ENCODE peak calls at places on chromosomes 7 and 10, in ten cellular contexts. One of them, this sample, is unnamed.

GRCh38 chr7:28065308-28065707 is 115.3 kb downstream of the JAZF1 start:
- DNase-seq in iPS-NIHi11: no peak
- DNase-seq in hippocampal formation: no peak
- DNase-seq in GM13976: no peak
- DNase-seq in lower lobe of right lung: no peak
- DNase-seq in NB4: peak; percentile 84
- DNase-seq in cardiac fibroblast: peak; percentile 64
- DNase-seq in T-cell: no peak
- DNase-seq in MV-4-11: no peak
- DNase-seq in stimulated activated CD4-positive, alpha-beta T cell treated with anti-CD3 and anti-CD28 coated beads, Interleukin-4, amount 100 ng/mL, for 24 hours: no peak
- DNase-seq in this sample: no peak

GRCh38 chr7:2066251-2066919 is 166.4 kb downstream of the MAD1L1 start:
- DNase-seq in iPS-NIHi11: no peak
- DNase-seq in T-cell: no peak
- DNase-seq in hippocampal formation: no peak
- DNase-seq in GM13976: no peak
- DNase-seq in lower lobe of right lung: no peak
- DNase-seq in NB4: no peak
- DNase-seq in stimulated activated CD4-positive, alpha-beta T cell treated with anti-CD3 and anti-CD28 coated beads, Interleukin-4, amount 100 ng/mL, for 24 hours: peak; percentile 13
- DNase-seq in MV-4-11: no peak
- DNase-seq in cardiac fibroblast: no peak
- DNase-seq in this sample: no peak

GRCh38 chr10:113961261-113961938 is 82.3 kb upstream of the ADRB1 start:
- DNase-seq in cardiac fibroblast: no peak
- DNase-seq in iPS-NIHi11: no peak
- DNase-seq in lower lobe of right lung: no peak
- DNase-seq in GM13976: peak; percentile 67
- DNase-seq in hippocampal formation: no peak
- DNase-seq in stimulated activated CD4-positive, alpha-beta T cell treated with anti-CD3 and anti-CD28 coated beads, Interleukin-4, amount 100 ng/mL, for 24 hours: peak; percentile 52
- DNase-seq in NB4: peak; percentile 97
- DNase-seq in T-cell: peak; percentile 84
- DNase-seq in MV-4-11: peak; percentile 72
- DNase-seq in this sample: no peak

GRCh38 chr10:61215276-61215675 is 237.9 kb downstream of the TMEM26 start:
- DNase-seq in lower lobe of right lung: no peak
- DNase-seq in GM13976: no peak
- DNase-seq in T-cell: no peak
- DNase-seq in stimulated activated CD4-positive, alpha-beta T cell treated with anti-CD3 and anti-CD28 coated beads, Interleukin-4, amount 100 ng/mL, for 24 hours: no peak
- DNase-seq in MV-4-11: no peak
- DNase-seq in cardiac fibroblast: no peak
- DNase-seq in hippocampal formation: no peak
- DNase-seq in iPS-NIHi11: no peak
- DNase-seq in NB4: no peak
- DNase-seq in this sample: no peak

GRCh38 chr7:66920256-66920655 is 769 bp upstream of the TMEM248 start:
- DNase-seq in NB4: peak; percentile 20
- DNase-seq in GM13976: no peak
- DNase-seq in cardiac fibroblast: no peak
- DNase-seq in iPS-NIHi11: no peak
- DNase-seq in lower lobe of right lung: no peak
- DNase-seq in hippocampal formation: no peak
- DNase-seq in MV-4-11: peak; percentile 3
- DNase-seq in T-cell: no peak
- DNase-seq in stimulated activated CD4-positive, alpha-beta T cell treated with anti-CD3 and anti-CD28 coated beads, Interleukin-4, amount 100 ng/mL, for 24 hours: no peak
- DNase-seq in this sample: no peak

GRCh38 chr7:25857376-25858067 is 294.5 kb upstream of the NFE2L3 start:
- DNase-seq in cardiac fibroblast: peak; percentile 38
- DNase-seq in T-cell: no peak
- DNase-seq in iPS-NIHi11: no peak
- DNase-seq in MV-4-11: peak; percentile 87
- DNase-seq in hippocampal formation: no peak
- DNase-seq in NB4: peak; percentile 96
- DNase-seq in lower lobe of right lung: no peak
- DNase-seq in GM13976: no peak
- DNase-seq in stimulated activated CD4-positive, alpha-beta T cell treated with anti-CD3 and anti-CD28 coated beads, Interleukin-4, amount 100 ng/mL, for 24 hours: no peak
- DNase-seq in this sample: peak; percentile 58

GRCh38 chr10:21527634-21528451 is 2.4 kb upstream of the SKIDA1 start:
- DNase-seq in GM13976: no peak
- DNase-seq in T-cell: no peak
- DNase-seq in lower lobe of right lung: no peak
- DNase-seq in cardiac fibroblast: peak; percentile 53
- DNase-seq in hippocampal formation: no peak
- DNase-seq in iPS-NIHi11: no peak
- DNase-seq in MV-4-11: no peak
- DNase-seq in NB4: peak; percentile 22
- DNase-seq in stimulated activated CD4-positive, alpha-beta T cell treated with anti-CD3 and anti-CD28 coated beads, Interleukin-4, amount 100 ng/mL, for 24 hours: no peak
- DNase-seq in this sample: peak; percentile 52

GRCh38 chr10:10687751-10688150 is 329.9 kb upstream of the CELF2 start:
- DNase-seq in MV-4-11: no peak
- DNase-seq in T-cell: no peak
- DNase-seq in lower lobe of right lung: no peak
- DNase-seq in hippocampal formation: no peak
- DNase-seq in stimulated activated CD4-positive, alpha-beta T cell treated with anti-CD3 and anti-CD28 coated beads, Interleukin-4, amount 100 ng/mL, for 24 hours: no peak
- DNase-seq in GM13976: no peak
- DNase-seq in cardiac fibroblast: no peak
- DNase-seq in NB4: no peak
- DNase-seq in iPS-NIHi11: no peak
- DNase-seq in this sample: no peak

GRCh38 chr10:514137-514671 is 175.3 kb downstream of the DIP2C start:
- DNase-seq in GM13976: no peak
- DNase-seq in iPS-NIHi11: no peak
- DNase-seq in stimulated activated CD4-positive, alpha-beta T cell treated with anti-CD3 and anti-CD28 coated beads, Interleukin-4, amount 100 ng/mL, for 24 hours: no peak
- DNase-seq in T-cell: no peak
- DNase-seq in cardiac fibroblast: no peak
- DNase-seq in MV-4-11: no peak
- DNase-seq in lower lobe of right lung: peak; percentile 74
- DNase-seq in hippocampal formation: peak; percentile 69
- DNase-seq in NB4: no peak
- DNase-seq in this sample: peak; percentile 18

GRCh38 chr7:23261843-23262452 is 15.4 kb downstream of the GPNMB start:
- DNase-seq in lower lobe of right lung: peak; percentile 65
- DNase-seq in hippocampal formation: peak; percentile 20
- DNase-seq in GM13976: peak; percentile 80
- DNase-seq in stimulated activated CD4-positive, alpha-beta T cell treated with anti-CD3 and anti-CD28 coated beads, Interleukin-4, amount 100 ng/mL, for 24 hours: peak; percentile 64
- DNase-seq in NB4: peak; percentile 84
- DNase-seq in MV-4-11: peak; percentile 46
- DNase-seq in iPS-NIHi11: peak; percentile 90
- DNase-seq in T-cell: no peak
- DNase-seq in cardiac fibroblast: peak; percentile 76
- DNase-seq in this sample: peak; percentile 88

GRCh38 chr7:80584778-80585177 is 53.7 kb upstream of the CD36 start:
- DNase-seq in iPS-NIHi11: peak; percentile 12
- DNase-seq in GM13976: no peak
- DNase-seq in lower lobe of right lung: no peak
- DNase-seq in hippocampal formation: no peak
- DNase-seq in T-cell: no peak
- DNase-seq in stimulated activated CD4-positive, alpha-beta T cell treated with anti-CD3 and anti-CD28 coated beads, Interleukin-4, amount 100 ng/mL, for 24 hours: no peak
- DNase-seq in NB4: peak; percentile 54
- DNase-seq in MV-4-11: no peak
- DNase-seq in cardiac fibroblast: peak; percentile 87
- DNase-seq in this sample: no peak

GRCh38 chr7:101817930-101818698 is 688 bp downstream of the CUX1 start:
- DNase-seq in lower lobe of right lung: no peak
- DNase-seq in GM13976: no peak
- DNase-seq in MV-4-11: no peak
- DNase-seq in stimulated activated CD4-positive, alpha-beta T cell treated with anti-CD3 and anti-CD28 coated beads, Interleukin-4, amount 100 ng/mL, for 24 hours: no peak
- DNase-seq in cardiac fibroblast: peak; percentile 76
- DNase-seq in hippocampal formation: no peak
- DNase-seq in iPS-NIHi11: no peak
- DNase-seq in NB4: no peak
- DNase-seq in T-cell: no peak
- DNase-seq in this sample: no peak

GRCh38 chr10:89389254-89389653 is 3.2 kb upstream of the IFIT1 start:
- DNase-seq in hippocampal formation: no peak
- DNase-seq in cardiac fibroblast: peak; percentile 72
- DNase-seq in MV-4-11: no peak
- DNase-seq in T-cell: no peak
- DNase-seq in iPS-NIHi11: no peak
- DNase-seq in NB4: peak; percentile 51
- DNase-seq in GM13976: peak; percentile 32
- DNase-seq in stimulated activated CD4-positive, alpha-beta T cell treated with anti-CD3 and anti-CD28 coated beads, Interleukin-4, amount 100 ng/mL, for 24 hours: no peak
- DNase-seq in lower lobe of right lung: no peak
- DNase-seq in this sample: no peak

GRCh38 chr7:125057974-125058373 is 128.3 kb upstream of the POT1 start:
- DNase-seq in hippocampal formation: no peak
- DNase-seq in iPS-NIHi11: no peak
- DNase-seq in stimulated activated CD4-positive, alpha-beta T cell treated with anti-CD3 and anti-CD28 coated beads, Interleukin-4, amount 100 ng/mL, for 24 hours: no peak
- DNase-seq in lower lobe of right lung: no peak
- DNase-seq in GM13976: no peak
- DNase-seq in cardiac fibroblast: no peak
- DNase-seq in NB4: no peak
- DNase-seq in MV-4-11: no peak
- DNase-seq in T-cell: no peak
- DNase-seq in this sample: no peak

GRCh38 chr7:5231811-5232484 is 41.9 kb downstream of the WIPI2 start:
- DNase-seq in hippocampal formation: no peak
- DNase-seq in T-cell: no peak
- DNase-seq in iPS-NIHi11: no peak
- DNase-seq in cardiac fibroblast: no peak
- DNase-seq in GM13976: peak; percentile 83
- DNase-seq in MV-4-11: peak; percentile 86
- DNase-seq in NB4: no peak
- DNase-seq in stimulated activated CD4-positive, alpha-beta T cell treated with anti-CD3 and anti-CD28 coated beads, Interleukin-4, amount 100 ng/mL, for 24 hours: no peak
- DNase-seq in lower lobe of right lung: peak; percentile 66
- DNase-seq in this sample: no peak

GRCh38 chr7:70027864-70028263 is 429.6 kb downstream of the AUTS2 start:
- DNase-seq in T-cell: no peak
- DNase-seq in MV-4-11: no peak
- DNase-seq in lower lobe of right lung: no peak
- DNase-seq in stimulated activated CD4-positive, alpha-beta T cell treated with anti-CD3 and anti-CD28 coated beads, Interleukin-4, amount 100 ng/mL, for 24 hours: no peak
- DNase-seq in iPS-NIHi11: no peak
- DNase-seq in cardiac fibroblast: no peak
- DNase-seq in GM13976: no peak
- DNase-seq in hippocampal formation: no peak
- DNase-seq in NB4: no peak
- DNase-seq in this sample: no peak

GRCh38 chr10:22656056-22656455 is 58.3 kb downstream of the PIP4K2A start:
- DNase-seq in T-cell: no peak
- DNase-seq in GM13976: no peak
- DNase-seq in hippocampal formation: no peak
- DNase-seq in NB4: no peak
- DNase-seq in stimulated activated CD4-positive, alpha-beta T cell treated with anti-CD3 and anti-CD28 coated beads, Interleukin-4, amount 100 ng/mL, for 24 hours: no peak
- DNase-seq in cardiac fibroblast: no peak
- DNase-seq in MV-4-11: no peak
- DNase-seq in lower lobe of right lung: no peak
- DNase-seq in iPS-NIHi11: no peak
- DNase-seq in this sample: no peak

GRCh38 chr10:28839600-28840007 is 162.3 kb downstream of the BAMBI start:
- DNase-seq in iPS-NIHi11: no peak
- DNase-seq in stimulated activated CD4-positive, alpha-beta T cell treated with anti-CD3 and anti-CD28 coated beads, Interleukin-4, amount 100 ng/mL, for 24 hours: no peak
- DNase-seq in cardiac fibroblast: peak; percentile 87
- DNase-seq in GM13976: no peak
- DNase-seq in lower lobe of right lung: no peak
- DNase-seq in NB4: no peak
- DNase-seq in MV-4-11: no peak
- DNase-seq in hippocampal formation: no peak
- DNase-seq in T-cell: no peak
- DNase-seq in this sample: no peak

GRCh38 chr7:127252736-127253288 is at the start of gene GRM8:
- DNase-seq in hippocampal formation: peak; percentile 55
- DNase-seq in lower lobe of right lung: peak; percentile 51
- DNase-seq in stimulated activated CD4-positive, alpha-beta T cell treated with anti-CD3 and anti-CD28 coated beads, Interleukin-4, amount 100 ng/mL, for 24 hours: peak; percentile 10
- DNase-seq in iPS-NIHi11: peak; percentile 87
- DNase-seq in GM13976: peak; percentile 44
- DNase-seq in NB4: no peak
- DNase-seq in cardiac fibroblast: peak; percentile 42
- DNase-seq in T-cell: no peak
- DNase-seq in MV-4-11: no peak
- DNase-seq in this sample: peak; percentile 81